ENCODE peak calls at places on chromosomes 13 and 19, in six cellular contexts. T, E, I, K, W and F are unnamed samples. For H3K4me1, the result is how much of the 10 kb centered on the place peaks cover.

GRCh38 chr19:51493776-51494175 is 7.8 kb downstream of the SIGLEC12 start:
- DNase-seq in I (no peak), W (no peak), T (no peak), K (no peak), E (no peak), F (no peak)

GRCh38 chr13:31968473-31968872 is 63.1 kb upstream of the FRY start:
- DNase-seq in W (peak), K (peak), T (peak), I (no peak), E (no peak), F (no peak)

GRCh38 chr13:107373551-107373950 is 805.6 kb upstream of the ARGLU1 start:
- DNase-seq in E (no peak), W (no peak), I (peak), K (no peak), T (no peak), F (no peak)

GRCh38 chr19:40410030-40410389 is 3.2 kb downstream of the PRX start:
- DNase-seq in K (no peak), E (no peak), T (no peak), I (no peak), W (no peak), F (no peak)

GRCh38 chr19:5983367-5983955 is 5.5 kb upstream of the RANBP3 start:
- DNase-seq in K (no peak), I (no peak), E (no peak), W (no peak), T (no peak), F (no peak)

GRCh38 chr19:51107406-51108065 is 673 bp downstream of the CTU1 start:
- DNase-seq in I (peak), K (no peak), E (no peak), T (no peak), W (no peak), F (no peak)

GRCh38 chr19:45638930-45639729 is at the start of gene EML2:
- DNase-seq in K (peak), W (peak), E (peak), I (peak), T (peak), F (peak)

GRCh38 chr19:6476155-6476895 is 5.3 kb downstream of the DENND1C start:
- DNase-seq in T (peak), W (peak), I (no peak), K (peak), E (peak), F (peak)

GRCh38 chr13:43911283-43911682 is 31.6 kb downstream of the LACC1 start:
- DNase-seq in T (no peak), W (no peak), E (no peak), K (no peak), I (no peak), F (no peak)

GRCh38 chr19:16073988-16074387 is 2.3 kb upstream of the TPM4 start:
- DNase-seq in E (no peak), W (no peak), K (no peak), T (no peak), I (no peak), F (no peak)

GRCh38 chr19:32662186-32662585 is 12.8 kb downstream of the ANKRD27 start:
- DNase-seq in W (no peak), K (no peak), I (peak), T (no peak), E (no peak), F (no peak)

GRCh38 chr13:43269037-43269476 is 245.7 kb downstream of the DNAJC15 start:
- DNase-seq in K (peak), E (no peak), I (peak), T (peak), W (peak), F (no peak)

GRCh38 chr19:54141356-54141755 is 3.8 kb downstream of the CNOT3 start:
- DNase-seq in I (no peak), K (no peak), T (no peak), E (no peak), W (no peak), F (no peak)

GRCh38 chr13:80663788-80664187 is 322.9 kb upstream of the SPRY2 start:
- DNase-seq in E (no peak), T (no peak), I (no peak), K (no peak), W (no peak), F (no peak)

GRCh38 chr13:112963641-112964040 is 5.4 kb upstream of the MCF2L start:
- DNase-seq in E (no peak), I (no peak), W (no peak), T (no peak), K (no peak), F (no peak)

GRCh38 chr19:49430678-49431329 is 5.6 kb downstream of the GFY start:
- DNase-seq in K (no peak), E (no peak), W (no peak), I (no peak), T (no peak), F (no peak)

GRCh38 chr13:54884645-54885044 is 1856.0 kb downstream of the OLFM4 start:
- DNase-seq in K (no peak), E (no peak), T (no peak), I (no peak), W (no peak), F (no peak)

GRCh38 chr13:32208860-32209259 is 106.3 kb downstream of the ZAR1L start:
- DNase-seq in I (no peak), E (no peak), T (no peak), W (no peak), K (no peak), F (no peak)

GRCh38 chr19:45769821-45770191 is 754 bp upstream of the SIX5 start:
- DNase-seq in E (no peak), W (peak), T (peak), I (no peak), K (peak), F (peak)

GRCh38 chr13:31765441-31765840 is 26.1 kb downstream of the RXFP2 start:
- DNase-seq in K (no peak), T (no peak), E (no peak), I (peak), W (no peak), F (no peak)

GRCh38 chr19:29421186-29421525 is 104.6 kb upstream of the VSTM2B start:
- DNase-seq in E (no peak), T (no peak), W (no peak), K (no peak), I (no peak), F (no peak)

GRCh38 chr13:27182844-27183497 is 11.4 kb upstream of the USP12 start:
- DNase-seq in E (no peak), K (peak), W (peak), T (peak), I (peak), F (no peak)

GRCh38 chr19:13788991-13789390 is 6.3 kb upstream of the ZSWIM4 start:
- DNase-seq in K (no peak), T (no peak), I (peak), W (no peak), E (peak), F (peak)

GRCh38 chr13:80558074-80558473 is 217.1 kb upstream of the SPRY2 start:
- DNase-seq in W (peak), T (no peak), I (no peak), E (no peak), K (no peak), F (no peak)

GRCh38 chr13:53010374-53011105 is 18.1 kb upstream of the OLFM4 start:
- DNase-seq in T (peak), I (no peak), K (peak), W (no peak), E (no peak), F (no peak)

GRCh38 chr19:33740811-33741396 is 55.8 kb upstream of the KCTD15 start:
- DNase-seq in T (peak), I (peak), K (no peak), E (peak), W (peak), F (no peak)

GRCh38 chr13:101941095-101941777 is 460.6 kb downstream of the FGF14 start:
- DNase-seq in K (no peak), I (no peak), E (no peak), W (no peak), T (no peak), F (no peak)

GRCh38 chr13:25886438-25887214 is 165.2 kb downstream of the SHISA2 start:
- DNase-seq in K (no peak), T (no peak), E (no peak), W (no peak), I (peak), F (no peak)

GRCh38 chr19:38395381-38396127 is 7.1 kb downstream of the SPRED3 start:
- DNase-seq in I (no peak), K (no peak), E (peak), T (no peak), W (no peak), F (no peak)

GRCh38 chr19:10508707-10509106 is 5.6 kb upstream of the KEAP1 start:
- DNase-seq in W (no peak), E (no peak), K (no peak), I (no peak), T (no peak), F (no peak)

GRCh38 chr13:48144413-48145035 is 49.6 kb upstream of the MED4 start:
- DNase-seq in T (no peak), K (no peak), W (peak), I (peak), E (no peak), F (peak)

GRCh38 chr13:31970237-31970930 is 61.2 kb upstream of the FRY start:
- DNase-seq in E (no peak), I (peak), T (no peak), K (no peak), W (no peak), F (no peak)

DNA sequence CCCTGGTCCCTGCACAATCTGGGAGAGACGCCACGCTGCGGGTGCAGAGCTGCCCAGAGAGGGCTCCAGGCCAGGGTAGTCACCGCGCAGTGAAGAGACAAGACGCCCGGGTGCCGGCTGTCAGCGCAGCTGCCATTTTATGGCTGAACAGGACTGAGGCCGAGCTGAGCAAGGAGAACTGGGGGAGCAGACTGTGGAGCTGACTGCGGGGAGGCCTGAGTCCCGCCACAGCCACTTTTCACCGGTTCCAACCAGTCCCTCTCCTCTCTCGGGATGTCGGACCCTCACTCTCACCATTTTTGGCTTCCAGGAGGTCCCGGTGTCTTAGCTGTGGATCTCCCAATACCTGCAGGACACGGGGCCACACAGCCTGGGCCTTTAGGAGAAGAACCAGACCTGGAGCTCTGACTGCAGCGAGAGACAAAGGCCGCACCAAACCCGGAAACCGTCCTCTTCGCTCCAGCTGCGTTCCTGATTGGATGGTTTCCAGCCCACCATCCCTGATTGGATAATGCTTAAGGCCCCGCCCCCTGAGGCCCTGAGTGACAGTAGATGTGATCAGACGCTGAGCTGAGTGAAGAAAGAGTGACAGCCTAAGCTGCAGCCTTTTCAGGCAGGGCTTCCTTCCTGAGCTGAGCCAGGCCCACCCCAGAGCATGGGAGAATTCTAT is at the start of gene ZNF626:
- DNase-seq in I (peak), E (peak), T (peak), W (peak), K (peak), F (peak)
- H3K4me3 ChIP-seq in I (peak), E (peak), T (peak), W (no peak), K (peak), F (peak)

GRCh38 chr13:45336025-45336800 is 4.8 kb downstream of the TPT1 start:
- DNase-seq in W (no peak), I (no peak), T (no peak), E (no peak), K (no peak), F (no peak)
- H3K4me1 ChIP-seq in W (under half), I (half or more), T (under half), E (half or more), K (half or more), F (half or more)

DNA sequence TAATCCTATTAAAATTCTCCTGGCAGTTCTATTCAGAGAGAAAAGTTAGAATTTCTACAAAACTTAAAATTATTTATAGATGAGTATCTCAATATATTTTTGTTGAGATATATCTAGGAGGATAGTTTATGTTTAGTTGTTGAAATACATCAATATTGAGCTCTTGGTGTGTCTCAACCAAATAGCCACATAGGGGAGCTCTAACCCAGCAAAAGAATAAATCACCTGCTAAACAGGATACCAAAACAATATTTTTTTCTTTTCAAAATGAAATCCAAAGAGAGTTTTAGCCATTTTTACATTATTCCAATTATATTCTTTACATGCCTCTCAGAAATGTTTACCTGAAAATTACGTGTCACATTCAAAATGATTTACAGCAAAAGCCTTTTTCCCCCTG is 954.7 kb downstream of the SLITRK6 start:
- DNase-seq in K (no peak), T (no peak), I (no peak), W (no peak), E (no peak), F (no peak)
- TF ChIP-seq CTCF in K (no peak), T (no peak), I (peak), W (no peak), E (no peak), F (no peak)

GRCh38 chr19:4090351-4091220 is 23.9 kb upstream of the ZBTB7A start:
- DNase-seq in W (no peak), I (no peak), T (no peak), K (no peak), E (no peak), F (peak)
- H3K4me3 ChIP-seq in W (no peak), I (no peak), T (no peak), K (no peak), E (no peak), F (peak)

DNA sequence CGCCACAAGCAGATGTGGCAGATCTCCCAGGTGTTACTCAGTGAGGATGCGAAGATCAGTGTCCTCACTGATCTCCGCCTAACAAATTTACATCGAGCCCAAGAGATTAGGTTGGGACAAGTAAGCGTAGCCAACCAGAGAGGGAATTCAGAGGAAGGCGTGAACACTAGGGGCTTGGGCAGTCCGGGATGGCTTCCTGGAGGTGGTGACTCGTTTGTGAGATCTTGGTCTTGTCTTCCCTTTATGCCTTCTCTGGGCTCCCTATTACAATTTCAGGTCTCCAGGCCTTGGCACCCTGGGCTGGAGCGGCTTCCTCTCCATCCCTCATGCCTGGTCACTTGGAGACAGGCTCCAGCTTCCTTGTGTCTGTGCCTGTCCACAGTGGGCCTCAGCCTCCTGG is 6.2 kb downstream of the SF3A2 start:
- DNase-seq in E (no peak), W (no peak), T (no peak), K (no peak), I (no peak), F (no peak)
- H3K4me1 ChIP-seq in E (half or more), W (under half), T (under half), K (half or more), I (under half), F (half or more)